ENCODE peak calls at places on chromosomes 7 and 10, in nine cellular contexts. B is neuronal stem cell; W is Panc1; X is astrocyte; O is psoas muscle; E is endodermal cell; G is effector memory CD4-positive, alpha-beta T cell; L is OCI-LY7; T is neural progenitor cell. F is an unnamed sample.

GRCh38 chr10:120455004-120455403 is 2.0 kb upstream of the PLPP4 start:
- DNase-seq in B (no peak), W (no peak), X (peak; percentile 61), G (no peak), L (no peak), O (no peak), E (no peak), T (no peak), F (no peak)

GRCh38 chr7:158066085-158066484 is 521.5 kb downstream of the PTPRN2 start:
- DNase-seq in T (no peak), E (no peak), B (no peak), O (no peak), L (no peak), X (no peak), W (no peak), G (no peak), F (no peak)

GRCh38 chr7:47816647-47817046 is 131.6 kb downstream of the PKD1L1 start:
- DNase-seq in G (no peak), O (peak; percentile 40), L (no peak), X (peak; percentile 78), W (no peak), T (no peak), E (no peak), B (no peak), F (no peak)

GRCh38 chr7:45700556-45700955 is 126.4 kb downstream of the ADCY1 start:
- DNase-seq in W (no peak), O (no peak), B (no peak), G (no peak), L (no peak), T (no peak), E (peak; percentile 17), X (no peak), F (no peak)

GRCh38 chr7:45129181-45129800 is 17.8 kb upstream of the TBRG4 start:
- DNase-seq in T (no peak), W (no peak), L (no peak), X (no peak), B (no peak), O (no peak), E (no peak), G (no peak), F (no peak)

GRCh38 chr10:110818311-110819257 is 53.1 kb upstream of the PDCD4 start:
- DNase-seq in L (no peak), E (no peak), X (no peak), O (no peak), T (no peak), G (no peak), W (no peak), B (no peak), F (no peak)

GRCh38 chr10:75018233-75018632 is 93.2 kb upstream of the SAMD8 start:
- DNase-seq in B (no peak), O (no peak), X (no peak), W (no peak), L (no peak), G (no peak), E (peak; percentile 50), T (peak; percentile 14), F (no peak)

GRCh38 chr7:98280791-98281756 is at the start of gene BRI3:
- DNase-seq in T (peak; percentile 97), O (peak; percentile 95), G (peak; percentile 90), W (no peak), B (peak; percentile 94), E (peak; percentile 97), X (peak; percentile 59), L (peak; percentile 93), F (peak; percentile 93)

GRCh38 chr10:1544209-1544673 is 193.1 kb downstream of the ADARB2 start:
- DNase-seq in L (no peak), T (no peak), G (no peak), X (no peak), E (no peak), O (no peak), W (no peak), B (no peak), F (no peak)

GRCh38 chr7:30412810-30413504 is 65.6 kb downstream of the NOD1 start:
- DNase-seq in W (peak; percentile 52), O (no peak), L (peak; percentile 47), T (peak; percentile 91), B (peak; percentile 53), E (peak; percentile 83), G (no peak), X (peak; percentile 71), F (peak; percentile 74)

DNA sequence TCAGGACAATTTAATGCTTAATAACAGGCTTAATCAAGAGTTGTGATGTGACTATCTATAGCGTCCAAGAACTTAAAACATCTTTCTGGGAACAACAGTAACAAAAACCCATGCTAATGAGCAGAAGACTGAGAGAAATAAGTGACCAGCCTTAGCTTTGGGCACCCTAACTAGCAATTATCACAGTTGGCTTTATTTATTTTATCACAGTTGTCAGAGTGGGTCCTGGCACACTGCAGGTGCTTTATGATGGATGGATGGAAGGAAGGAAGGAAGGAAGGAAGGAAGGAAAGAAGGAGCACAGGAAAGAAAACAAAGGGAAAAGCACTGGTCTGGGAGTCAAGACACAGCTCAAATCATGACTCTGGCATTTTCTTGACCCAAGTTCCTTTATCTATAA is 181.1 kb downstream of the SKAP2 start:
- DNase-seq in X (no peak), B (no peak), T (no peak), E (no peak), L (no peak), G (no peak), O (no peak), W (no peak), F (no peak)
- H3K9me3 ChIP-seq in X (no peaks in the 10 kb centered on the region), B (no peaks in the 10 kb centered on the region), T (no peaks in the 10 kb centered on the region), E (no peaks in the 10 kb centered on the region), L (no peaks in the 10 kb centered on the region), G (no peaks in the 10 kb centered on the region), O (no peaks in the 10 kb centered on the region), W (no peaks in the 10 kb centered on the region), F (no peaks in the 10 kb centered on the region)

DNA sequence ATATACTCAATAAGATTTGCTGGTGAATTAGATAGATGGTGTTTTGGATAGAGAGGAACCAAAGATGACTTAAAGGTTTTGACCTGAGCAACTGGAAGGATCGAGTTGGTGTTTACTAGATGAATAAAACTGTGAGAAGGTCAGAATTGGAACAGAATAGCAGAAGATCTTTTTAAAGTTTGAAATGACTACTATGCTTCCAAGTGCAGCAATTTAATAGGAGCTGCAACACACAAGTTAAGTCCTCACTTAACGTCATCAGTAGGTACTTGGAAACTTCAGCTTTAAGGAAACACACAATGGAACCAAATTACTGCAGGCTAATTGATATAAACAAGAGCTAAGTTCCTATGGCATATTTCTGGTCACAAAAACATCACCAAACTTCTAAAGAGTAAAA is 86.5 kb downstream of the RTKN2 start:
- DNase-seq in T (no peak), B (no peak), E (no peak), W (no peak), L (no peak), G (no peak), X (no peak), O (no peak), F (no peak)
- H3K4me1 ChIP-seq in T (no peaks in the 10 kb centered on the region), B (no peaks in the 10 kb centered on the region), E (no peaks in the 10 kb centered on the region), W (peaks cover 5% of the 10 kb centered on the region), L (peaks cover 8% of the 10 kb centered on the region), G (peaks cover 36% of the 10 kb centered on the region), X (no peaks in the 10 kb centered on the region), O (no peaks in the 10 kb centered on the region), F (no peaks in the 10 kb centered on the region)

GRCh38 chr10:132639470-132639869 is 101.9 kb downstream of the INPP5A start:
- DNase-seq in B (no peak), E (no peak), W (no peak), T (no peak), O (no peak), X (no peak), G (no peak), L (no peak), F (no peak)

GRCh38 chr10:132638130-132638515 is 100.5 kb downstream of the INPP5A start:
- DNase-seq in T (no peak), E (no peak), X (no peak), L (no peak), O (no peak), B (no peak), W (no peak), G (no peak), F (no peak)

GRCh38 chr10:132636358-132636757 is 98.8 kb downstream of the INPP5A start:
- DNase-seq in G (no peak), W (no peak), B (no peak), E (no peak), O (peak; percentile 13), T (no peak), X (no peak), L (no peak), F (no peak)

GRCh38 chr10:132634947-132635271 is 97.3 kb downstream of the INPP5A start:
- DNase-seq in L (no peak), B (no peak), T (no peak), E (no peak), X (no peak), W (no peak), O (no peak), G (no peak), F (no peak)

GRCh38 chr10:132637477-132638129 is 100.0 kb downstream of the INPP5A start:
- DNase-seq in O (peak; percentile 5), W (peak; percentile 56), X (peak; percentile 49), G (no peak), B (peak; percentile 42), L (peak; percentile 69), T (peak; percentile 51), E (peak; percentile 80), F (peak; percentile 70)
- H3K4me3 ChIP-seq in O (no peak overlapping the region), W (no peak overlapping the region), X (no peak overlapping the region), G (no peak overlapping the region), B (no peak overlapping the region), L (no peak overlapping the region), T (no peak overlapping the region), E (no peak overlapping the region), F (no peak overlapping the region)

GRCh38 chr7:57354195-57354594 is 95.8 kb upstream of the ZNF716 start:
- DNase-seq in L (no peak), E (no peak), W (no peak), B (no peak), G (no peak), X (no peak), T (no peak), O (no peak), F (no peak)

DNA sequence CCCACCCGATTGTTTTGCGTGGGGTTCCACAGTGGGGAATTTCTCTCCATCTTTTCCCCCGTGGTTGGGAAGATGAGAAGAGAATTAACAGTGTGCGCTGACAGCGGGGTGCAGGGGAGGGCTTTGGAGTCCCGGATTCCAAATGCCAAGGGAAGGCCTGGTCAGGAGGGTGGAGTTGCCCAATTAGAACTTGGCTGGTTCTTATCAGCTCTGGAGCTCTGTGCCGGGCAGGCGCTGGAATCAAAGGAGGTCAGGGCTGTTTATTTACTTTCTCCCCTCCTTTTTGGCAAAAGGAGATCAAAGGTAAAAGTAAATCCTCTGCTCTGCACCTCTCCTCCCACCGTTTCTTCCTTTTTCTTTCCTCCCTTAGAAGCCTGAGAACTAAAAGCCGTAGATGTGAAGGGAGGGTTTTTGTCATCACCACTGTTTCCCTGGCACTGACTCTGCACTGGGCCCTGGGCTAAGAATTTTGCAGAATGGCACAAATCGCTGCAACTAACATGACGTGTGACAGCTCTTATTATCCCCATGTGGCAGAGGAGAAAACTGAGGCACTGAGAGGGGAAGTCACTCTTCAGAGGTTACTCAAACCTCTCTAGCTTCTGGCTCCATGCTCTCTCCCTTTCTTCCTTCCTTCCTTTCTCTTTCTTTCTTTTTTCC is 95.2 kb upstream of the ZNF716 start:
- DNase-seq in T (no peak), E (no peak), L (no peak), O (no peak), G (no peak), X (no peak), W (no peak), B (no peak), F (no peak)
- H3K9me3 ChIP-seq in T (peaks cover 11% of the 10 kb centered on the region), E (peaks cover 67% of the 10 kb centered on the region), L (no peaks in the 10 kb centered on the region), O (no peaks in the 10 kb centered on the region), G (no peaks in the 10 kb centered on the region), X (peaks cover 5% of the 10 kb centered on the region), W (no peaks in the 10 kb centered on the region), B (no peaks in the 10 kb centered on the region), F (peaks cover 49% of the 10 kb centered on the region)